ENCODE peak calls at places on chromosome 1, in five cellular contexts. U is heart left ventricle; X is cardiac fibroblast; E is activated CD8-positive, alpha-beta T cell treated with anti-CD3 and anti-CD28 coated beads for 36 hours; L is left lung. G is an unnamed sample.

GRCh38 chr1:114320586-114320985 is 166.9 kb upstream of the SYT6 start:
- DNase-seq in U (no peak), X (peak), E (no peak), L (no peak), G (no peak)

GRCh38 chr1:161223805-161224694 is 622 bp upstream of the APOA2 start:
- DNase-seq in U (no peak), X (no peak), E (no peak), L (no peak), G (no peak)

GRCh38 chr1:168794057-168794456 is 65.1 kb upstream of the DPT start:
- DNase-seq in U (no peak), X (no peak), E (no peak), L (no peak), G (no peak)

GRCh38 chr1:207747627-207748492 is 4.0 kb upstream of the CD46 start:
- DNase-seq in U (no peak), X (no peak), E (no peak), L (no peak), G (no peak)

GRCh38 chr1:20279507-20279906 is 11.2 kb upstream of the VWA5B1 start:
- DNase-seq in U (no peak), X (no peak), E (no peak), L (no peak), G (no peak)

GRCh38 chr1:3504151-3504822 is 49.8 kb downstream of the ARHGEF16 start:
- DNase-seq in U (no peak), X (peak), E (no peak), L (peak), G (no peak)

GRCh38 chr1:11337536-11338350 is 64.7 kb downstream of the UBIAD1 start:
- DNase-seq in U (no peak), X (peak), E (peak), L (no peak), G (peak)

GRCh38 chr1:154326546-154327465 is 1.5 kb downstream of the ATP8B2 start:
- DNase-seq in U (no peak), X (peak), E (peak), L (no peak), G (no peak)

GRCh38 chr1:245656189-245656717 is 501.5 kb downstream of the KIF26B start:
- DNase-seq in U (no peak), X (no peak), E (no peak), L (no peak), G (no peak)

GRCh38 chr1:43550598-43551246 is 20.0 kb downstream of the PTPRF start:
- DNase-seq in U (peak), X (no peak), E (no peak), L (no peak), G (no peak)

GRCh38 chr1:31135973-31136600 is 70.6 kb upstream of the PUM1 start:
- DNase-seq in U (no peak), X (no peak), E (no peak), L (no peak), G (no peak)

GRCh38 chr1:47763456-47764171 is 233.6 kb downstream of the TRABD2B start:
- DNase-seq in U (no peak), X (no peak), E (no peak), L (no peak), G (no peak)

GRCh38 chr1:160284220-160284781 is 632 bp downstream of the PEX19 start:
- DNase-seq in U (no peak), X (peak), E (peak), L (peak), G (peak)

GRCh38 chr1:117616356-117616755 is 10.5 kb downstream of the TENT5C start:
- DNase-seq in U (no peak), X (no peak), E (no peak), L (no peak), G (no peak)

GRCh38 chr1:45327644-45328515 is 1.2 kb downstream of the HPDL start:
- DNase-seq in U (no peak), X (no peak), E (peak), L (no peak), G (peak)

GRCh38 chr1:33738536-33738935 is 125.3 kb upstream of the HMGB4 start:
- DNase-seq in U (no peak), X (no peak), E (no peak), L (no peak), G (no peak)

GRCh38 chr1:27135920-27136551 is 18.9 kb downstream of the SLC9A1 start:
- DNase-seq in U (no peak), X (no peak), E (peak), L (peak), G (no peak)
- TF ChIP-seq CTCF in U (peak), X (peak), E (peak), L (no peak), G (peak)

GRCh38 chr1:24316659-24317058 is 2.5 kb upstream of the GRHL3 start:
- DNase-seq in U (no peak), X (no peak), E (no peak), L (no peak), G (no peak)

GRCh38 chr1:24315391-24315790 is 3.8 kb upstream of the GRHL3 start:
- DNase-seq in U (no peak), X (no peak), E (no peak), L (no peak), G (no peak)

GRCh38 chr1:24318988-24319863 is at the start of gene GRHL3:
- DNase-seq in U (no peak), X (peak), E (no peak), L (peak), G (no peak)

GRCh38 chr1:24318238-24318987 is 744 bp upstream of the GRHL3 start:
- DNase-seq in U (no peak), X (peak), E (no peak), L (no peak), G (no peak)

DNA sequence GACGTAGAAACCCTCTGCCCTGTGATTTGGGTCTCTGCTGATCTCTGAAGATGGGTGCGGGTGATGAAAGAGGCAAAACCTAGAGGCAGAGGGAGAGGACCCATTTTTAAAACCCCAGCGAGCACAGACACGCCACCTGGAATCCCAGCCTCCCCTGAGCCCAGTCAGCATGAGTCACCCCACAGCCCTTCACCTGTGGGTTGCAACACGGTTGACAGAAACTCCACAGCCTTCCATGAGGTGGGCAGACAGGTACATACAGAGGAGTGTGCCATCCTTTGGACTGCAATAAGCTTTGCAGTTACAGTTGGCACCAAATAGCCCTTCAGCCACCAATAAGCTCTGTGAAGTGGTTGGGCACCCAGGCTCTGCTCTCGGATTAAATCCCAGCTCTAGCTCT is 2.1 kb upstream of the GRHL3 start:
- DNase-seq in U (no peak), X (no peak), E (no peak), L (no peak), G (no peak)
- TF ChIP-seq CTCF in U (no peak), X (no peak), E (no peak), L (no peak), G (no peak)

GRCh38 chr1:241605146-241605805 is 34.9 kb downstream of the CHML start:
- DNase-seq in U (no peak), X (no peak), E (no peak), L (no peak), G (no peak)
- TF ChIP-seq CTCF in U (no peak), X (peak), E (no peak), L (no peak), G (no peak)

DNA sequence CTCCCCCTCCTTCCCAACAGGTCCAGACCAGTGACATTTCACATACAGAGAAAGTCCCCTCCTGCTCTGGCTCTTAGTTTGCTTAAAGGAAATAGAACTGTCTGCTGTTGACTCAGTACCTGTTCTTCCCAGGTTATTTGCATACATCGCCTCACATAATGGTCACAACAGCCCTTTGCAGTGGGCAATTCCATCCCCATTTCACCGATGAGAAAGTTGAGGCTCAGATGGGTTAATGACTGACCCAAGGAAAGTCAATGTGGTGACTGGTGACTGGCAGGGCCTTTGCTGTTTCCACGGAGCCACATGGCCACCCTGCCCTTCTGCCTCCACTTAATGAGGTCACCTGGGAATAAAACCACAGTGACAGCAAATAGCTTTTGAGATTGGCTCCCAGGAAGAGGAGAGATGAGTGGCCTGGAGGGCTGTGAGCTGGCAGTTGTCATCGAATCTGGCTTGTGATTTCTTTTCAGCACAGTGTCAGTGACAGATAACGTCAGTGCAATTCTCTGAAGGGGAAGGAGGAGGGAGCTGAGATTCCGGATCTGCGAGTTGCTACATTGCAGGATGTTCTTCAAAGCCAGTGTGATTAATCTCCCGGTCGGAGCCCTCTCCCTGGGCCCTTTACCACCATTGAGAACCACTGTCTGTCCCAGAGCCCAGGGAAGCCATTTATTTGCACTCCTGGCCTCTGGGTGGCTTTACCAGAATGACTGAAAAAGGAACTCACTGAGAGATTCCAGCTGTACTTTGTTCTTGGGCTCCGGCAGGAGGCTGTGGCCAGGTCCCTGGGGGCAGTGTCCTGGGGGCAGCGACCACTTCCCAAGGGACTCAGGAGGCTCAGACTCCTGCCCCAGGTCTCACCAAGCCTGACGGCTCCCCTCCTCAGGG is 117.1 kb downstream of the CNIH3 start:
- DNase-seq in U (no peak), X (peak), E (no peak), L (no peak), G (peak)
- TF ChIP-seq CTCF in U (peak), X (no peak), E (no peak), L (no peak), G (no peak)